ENCODE peak calls at places on chromosomes 11 and 22, in four cellular contexts. S is K562, T is HepG2, G is GM12878. Q is an unnamed sample.
A peak's percentile ranks its signal among the peaks of the same experiment; 100 is the strongest.

GRCh38 chr22:36455571-36456458 is 25.6 kb downstream of the TXN2 start:
- DNase-seq in S (no peak), G (no peak), T (no peak), Q (no peak)

GRCh38 chr11:1351278-1351937 is 38.3 kb upstream of the BRSK2 start:
- DNase-seq in T (peak; percentile 35), G (no peak), S (peak; percentile 71), Q (no peak)

GRCh38 chr11:75627879-75628668 is 40.8 kb downstream of the MAP6 start:
- DNase-seq in S (no peak), T (no peak), G (no peak), Q (peak; percentile 58)

GRCh38 chr11:15688351-15688792 is 573.6 kb downstream of the INSC start:
- DNase-seq in S (no peak), T (no peak), G (no peak), Q (peak; percentile 68)

GRCh38 chr11:111206472-111206871 is 39.1 kb upstream of the POU2AF2 start:
- DNase-seq in T (no peak), G (no peak), S (no peak), Q (peak; percentile 81)

GRCh38 chr11:112941096-112941495 is 20.1 kb upstream of the NCAM1 start:
- DNase-seq in G (no peak), S (no peak), T (no peak), Q (no peak)

GRCh38 chr22:20569059-20570058 is 61.9 kb downstream of the MED15 start:
- DNase-seq in T (no peak), S (no peak), G (peak; percentile 33), Q (peak; percentile 99)

GRCh38 chr11:5923789-5924188 is 18.3 kb upstream of the OR56A3 start:
- DNase-seq in T (no peak), G (no peak), S (no peak), Q (no peak)

GRCh38 chr11:7892059-7892699 is 38.9 kb downstream of the OR10A6 start:
- DNase-seq in T (no peak), G (no peak), S (no peak), Q (peak; percentile 88)

GRCh38 chr11:27241316-27242122 is 121.5 kb downstream of the CCDC34 start:
- DNase-seq in S (no peak), G (no peak), T (no peak), Q (peak; percentile 91)

GRCh38 chr11:57791321-57792059 is 29.9 kb downstream of the CTNND1 start:
- DNase-seq in T (no peak), S (no peak), G (no peak), Q (no peak)

GRCh38 chr22:24137595-24137994 is 43.7 kb upstream of the SUSD2 start:
- DNase-seq in T (no peak), S (no peak), G (no peak), Q (peak; percentile 86)

GRCh38 chr22:24291538-24292201 is 21.0 kb downstream of the SPECC1L start:
- DNase-seq in T (no peak), S (no peak), G (no peak), Q (no peak)

GRCh38 chr22:50584106-50585096 is 1.8 kb upstream of the CHKB start:
- DNase-seq in S (no peak), T (peak; percentile 18), G (no peak), Q (no peak)

GRCh38 chr11:15696069-15696468 is 581.3 kb downstream of the INSC start:
- DNase-seq in S (no peak), T (no peak), G (no peak), Q (no peak)

GRCh38 chr22:41910050-41910598 is 4.8 kb downstream of the SHISA8 start:
- DNase-seq in T (no peak), S (no peak), G (no peak), Q (no peak)

GRCh38 chr11:69497221-69497787 is 15.8 kb downstream of the LINC01488 start:
- DNase-seq in T (peak; percentile 97), G (no peak), S (no peak), Q (peak; percentile 95)

GRCh38 chr22:30312053-30312452 is 14.7 kb downstream of the TBC1D10A start:
- DNase-seq in S (no peak), G (no peak), T (no peak), Q (peak; percentile 83)

GRCh38 chr11:118791961-118792578 is 1.1 kb upstream of the DDX6 start:
- DNase-seq in S (peak; percentile 43), G (no peak), T (no peak), Q (no peak)

GRCh38 chr22:34306361-34306760 is 386.1 kb upstream of the LARGE1 start:
- DNase-seq in S (no peak), G (no peak), T (no peak), Q (no peak)

GRCh38 chr11:85725510-85726258 is 39.7 kb upstream of the CCDC89 start:
- DNase-seq in S (no peak), G (no peak), T (no peak), Q (peak; percentile 97)

GRCh38 chr11:11036185-11037161 is 178.6 kb upstream of the ZBED5 start:
- DNase-seq in T (peak; percentile 64), G (no peak), S (peak; percentile 42), Q (peak; percentile 66)
- TF ChIP-seq MXI1 in T (no peak), G (no peak), S (no peak), Q (no peak)

GRCh38 chr11:3183523-3183922 is 18.4 kb upstream of the OSBPL5 start:
- DNase-seq in G (no peak), S (no peak), T (no peak), Q (no peak)

GRCh38 chr11:3186166-3186953 is 21.2 kb upstream of the OSBPL5 start:
- DNase-seq in T (no peak), S (no peak), G (no peak), Q (no peak)

GRCh38 chr11:3182462-3182852 is 17.3 kb upstream of the OSBPL5 start:
- DNase-seq in T (no peak), S (no peak), G (no peak), Q (no peak)

GRCh38 chr11:3181722-3182461 is 16.8 kb upstream of the OSBPL5 start:
- DNase-seq in T (no peak), S (no peak), G (no peak), Q (no peak)

GRCh38 chr11:3184732-3185347 is 19.7 kb upstream of the OSBPL5 start:
- DNase-seq in S (no peak), G (no peak), T (no peak), Q (no peak)
- TF ChIP-seq CEBPB in S (no peak), G (no peak), T (no peak), Q (no peak)

GRCh38 chr22:46086577-46087335 is 63.6 kb upstream of the PPARA start:
- DNase-seq in G (no peak), S (peak; percentile 16), T (no peak), Q (peak; percentile 29)
- TF ChIP-seq MXI1 in G (no peak), S (no peak), T (no peak), Q (no peak)

GRCh38 chr22:32801436-32802290 is at the start of gene TIMP3:
- DNase-seq in T (no peak), G (no peak), S (peak; percentile 84), Q (peak; percentile 82)
- TF ChIP-seq CEBPB in T (no peak), G (no peak), S (no peak), Q (no peak)

GRCh38 chr11:128716231-128716630 is 22.4 kb downstream of the FLI1 start:
- DNase-seq in G (no peak), S (no peak), T (no peak), Q (no peak)

GRCh38 chr11:128715691-128716153 is 21.9 kb downstream of the FLI1 start:
- DNase-seq in G (no peak), S (no peak), T (no peak), Q (peak; percentile 40)

GRCh38 chr11:128713595-128713994 is 19.7 kb downstream of the FLI1 start:
- DNase-seq in S (no peak), G (no peak), T (no peak), Q (no peak)

GRCh38 chr11:128714121-128714520 is 20.2 kb downstream of the FLI1 start:
- DNase-seq in S (no peak), G (no peak), T (no peak), Q (no peak)

DNA sequence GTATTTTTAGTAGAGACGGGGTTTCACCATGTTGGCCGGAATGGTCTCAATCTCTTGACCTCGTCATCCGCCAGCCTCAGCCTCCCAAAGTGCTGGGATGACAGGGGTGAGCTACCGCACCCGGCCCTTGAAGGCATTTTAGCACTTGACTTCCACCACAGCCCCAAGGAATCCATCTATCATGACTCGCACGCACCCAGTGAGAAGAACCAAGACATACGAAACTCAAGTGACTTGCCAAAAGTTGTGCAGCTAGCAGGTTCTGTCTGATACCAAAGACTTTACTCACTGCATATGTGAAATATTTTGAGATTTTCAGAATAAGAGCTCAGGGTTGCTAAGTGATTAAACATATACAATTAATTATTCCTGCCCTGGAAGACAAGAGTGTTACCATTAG is 21.0 kb downstream of the FLI1 start:
- DNase-seq in S (no peak), T (no peak), G (no peak), Q (peak; percentile 97)
- TF ChIP-seq MXI1 in S (no peak), T (no peak), G (no peak), Q (no peak)

GRCh38 chr11:120715239-120715638 is 203.7 kb downstream of the GRIK4 start:
- DNase-seq in T (peak; percentile 15), S (peak; percentile 60), G (no peak), Q (no peak)
- TF ChIP-seq CEBPB in T (no peak), S (no peak), G (no peak), Q (no peak)